ENCODE peak calls at places on chromosome 21, in nine cellular contexts. P is brain microvascular endothelial cell, K is IMR-90, R is left ventricle myocardium inferior, A is DND-41, C is omental fat pad, D is mammary epithelial cell, O is astrocyte, Z is choroid plexus epithelial cell. M is an unnamed sample.

GRCh38 chr21:28344985-28345384 is 647.7 kb downstream of the LTN1 start:
- DNase-seq in P (no peak), K (no peak), R (no peak), A (no peak), C (no peak), D (no peak), O (no peak), Z (no peak), M (no peak)

GRCh38 chr21:45957551-45957950 is 24.0 kb upstream of the COL6A1 start:
- DNase-seq in P (no peak), K (no peak), R (no peak), A (no peak), C (no peak), D (no peak), O (no peak), Z (no peak), M (no peak)

GRCh38 chr21:32233055-32233546 is 45.7 kb downstream of the MIS18A start:
- DNase-seq in P (no peak), K (peak; percentile 5), R (no peak), A (no peak), C (no peak), D (no peak), O (peak; percentile 52), Z (no peak), M (no peak)

GRCh38 chr21:17921579-17922530 is 102.7 kb upstream of the C21orf91 start:
- DNase-seq in P (peak; percentile 34), K (peak; percentile 65), R (no peak), A (no peak), C (no peak), D (peak; percentile 97), O (peak; percentile 94), Z (peak; percentile 85), M (no peak)

GRCh38 chr21:15730484-15731242 is 881 bp downstream of the USP25 start:
- DNase-seq in P (no peak), K (no peak), R (no peak), A (peak; percentile 57), C (no peak), D (peak; percentile 19), O (no peak), Z (peak; percentile 23), M (no peak)

GRCh38 chr21:46221664-46222435 is 6.7 kb downstream of the LSS start:
- DNase-seq in P (no peak), K (no peak), R (peak; percentile 46), A (no peak), C (no peak), D (no peak), O (no peak), Z (no peak), M (no peak)

GRCh38 chr21:41703857-41704501 is 62.9 kb downstream of the RIPK4 start:
- DNase-seq in P (no peak), K (no peak), R (no peak), A (no peak), C (no peak), D (peak; percentile 88), O (no peak), Z (no peak), M (no peak)

GRCh38 chr21:18840239-18840638 is 436.7 kb upstream of the TMPRSS15 start:
- DNase-seq in P (peak; percentile 50), K (no peak), R (no peak), A (no peak), C (no peak), D (no peak), O (no peak), Z (peak; percentile 52), M (no peak)

GRCh38 chr21:41634211-41634694 is 126.3 kb upstream of the TMPRSS2 start:
- DNase-seq in P (no peak), K (no peak), R (no peak), A (no peak), C (no peak), D (peak; percentile 98), O (no peak), Z (no peak), M (no peak)

GRCh38 chr21:46437511-46437910 is 21.2 kb upstream of the DIP2A start:
- DNase-seq in P (no peak), K (no peak), R (no peak), A (no peak), C (no peak), D (no peak), O (no peak), Z (no peak), M (no peak)

GRCh38 chr21:46151261-46151988 is 4.0 kb downstream of the FTCD start:
- DNase-seq in P (no peak), K (no peak), R (no peak), A (no peak), C (no peak), D (no peak), O (no peak), Z (no peak), M (no peak)

GRCh38 chr21:43733529-43734071 is 14.7 kb downstream of the PDXK start:
- DNase-seq in P (no peak), K (peak; percentile 79), R (no peak), A (no peak), C (no peak), D (peak; percentile 46), O (peak; percentile 78), Z (peak; percentile 34), M (no peak)

DNA sequence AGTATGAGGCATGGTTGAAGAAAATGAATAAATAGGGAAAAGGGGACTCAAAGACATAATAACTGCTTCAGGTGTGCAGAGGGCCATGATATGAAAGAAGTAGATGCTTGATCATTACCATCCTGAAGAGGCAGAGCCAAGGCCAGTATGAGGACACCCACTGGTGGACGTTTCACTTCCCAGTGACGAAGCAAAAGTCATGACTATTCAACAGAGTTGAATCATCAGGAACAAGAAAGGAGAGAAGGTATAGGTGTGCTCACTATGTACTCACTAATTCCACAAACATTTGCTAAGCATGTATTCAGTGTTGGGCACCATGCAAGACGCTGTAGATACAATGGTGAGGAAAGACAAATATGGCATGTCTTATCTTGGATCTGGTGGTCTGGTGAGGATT is 319.2 kb upstream of the RUNX1 start:
- DNase-seq in P (no peak), K (no peak), R (no peak), A (no peak), C (no peak), D (peak; percentile 61), O (no peak), Z (no peak), M (no peak)
- TF ChIP-seq CTCF in P (no peak), K (no peak), R (no peak), A (no peak), C (no peak), D (no peak), O (no peak), Z (no peak), M (no peak)

GRCh38 chr21:33455858-33456446 is 23.8 kb downstream of the TMEM50B start:
- DNase-seq in P (no peak), K (no peak), R (no peak), A (no peak), C (no peak), D (no peak), O (no peak), Z (no peak), M (no peak)

GRCh38 chr21:33451634-33452071 is 28.1 kb downstream of the TMEM50B start:
- DNase-seq in P (no peak), K (peak; percentile 33), R (no peak), A (no peak), C (no peak), D (peak; percentile 52), O (no peak), Z (peak; percentile 21), M (no peak)

GRCh38 chr21:33449650-33450049 is 30.1 kb downstream of the TMEM50B start:
- DNase-seq in P (no peak), K (no peak), R (no peak), A (no peak), C (no peak), D (no peak), O (no peak), Z (no peak), M (no peak)

DNA sequence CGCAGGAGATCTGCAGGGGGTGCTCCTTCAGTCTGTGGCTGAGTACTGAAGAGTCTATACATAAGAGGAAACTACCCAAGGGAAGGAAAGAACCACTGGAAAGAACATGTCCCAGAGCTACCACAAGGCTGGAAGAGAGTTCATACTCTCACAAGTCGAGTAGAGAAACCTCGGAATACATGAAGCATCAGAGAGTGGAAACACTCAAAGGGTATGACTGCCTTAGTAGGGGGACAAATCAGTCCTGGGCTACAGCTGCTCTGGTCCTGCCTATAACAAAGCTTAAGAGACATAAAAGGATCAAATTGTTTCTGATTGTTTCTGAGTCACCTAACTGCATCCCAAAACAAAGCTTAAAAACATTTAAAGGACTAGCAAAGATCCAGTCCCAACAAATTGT is 27.4 kb downstream of the TMEM50B start:
- DNase-seq in P (no peak), K (no peak), R (no peak), A (no peak), C (no peak), D (no peak), O (no peak), Z (no peak), M (no peak)
- TF ChIP-seq CTCF in P (no peak), K (no peak), R (no peak), A (no peak), C (no peak), D (no peak), O (no peak), Z (no peak), M (no peak)

DNA sequence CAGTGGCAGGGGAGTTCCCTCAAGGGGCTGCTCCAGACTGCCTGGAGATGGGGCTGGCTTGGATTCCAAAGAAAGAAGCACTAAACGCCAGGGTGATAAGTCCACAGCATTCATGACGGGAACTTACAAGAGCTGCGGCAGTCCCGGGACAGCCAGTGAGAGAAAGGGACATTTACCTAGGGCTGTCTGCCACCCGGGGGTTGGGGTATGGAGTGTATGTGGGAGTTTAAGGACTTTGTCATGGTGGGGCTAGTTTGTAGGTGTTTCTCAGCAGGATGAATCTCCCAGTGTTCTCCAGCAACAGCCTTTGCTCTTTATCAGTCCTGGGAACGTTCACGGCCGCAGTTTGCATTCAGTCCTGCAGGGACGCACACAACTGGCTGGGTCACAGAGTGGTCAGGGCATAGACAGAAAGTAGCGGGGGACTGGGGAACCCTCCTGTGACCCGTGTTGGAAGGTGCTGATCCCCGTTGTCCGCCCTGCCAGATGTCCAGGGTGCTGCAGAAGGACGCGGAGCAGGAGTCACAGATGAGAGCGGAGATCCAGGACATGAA is 41.4 kb upstream of the HMGN1 start:
- DNase-seq in P (no peak), K (no peak), R (no peak), A (no peak), C (no peak), D (no peak), O (no peak), Z (no peak), M (no peak)
- TF ChIP-seq CTCF in P (no peak), K (no peak), R (no peak), A (no peak), C (no peak), D (no peak), O (no peak), Z (no peak), M (no peak)

DNA sequence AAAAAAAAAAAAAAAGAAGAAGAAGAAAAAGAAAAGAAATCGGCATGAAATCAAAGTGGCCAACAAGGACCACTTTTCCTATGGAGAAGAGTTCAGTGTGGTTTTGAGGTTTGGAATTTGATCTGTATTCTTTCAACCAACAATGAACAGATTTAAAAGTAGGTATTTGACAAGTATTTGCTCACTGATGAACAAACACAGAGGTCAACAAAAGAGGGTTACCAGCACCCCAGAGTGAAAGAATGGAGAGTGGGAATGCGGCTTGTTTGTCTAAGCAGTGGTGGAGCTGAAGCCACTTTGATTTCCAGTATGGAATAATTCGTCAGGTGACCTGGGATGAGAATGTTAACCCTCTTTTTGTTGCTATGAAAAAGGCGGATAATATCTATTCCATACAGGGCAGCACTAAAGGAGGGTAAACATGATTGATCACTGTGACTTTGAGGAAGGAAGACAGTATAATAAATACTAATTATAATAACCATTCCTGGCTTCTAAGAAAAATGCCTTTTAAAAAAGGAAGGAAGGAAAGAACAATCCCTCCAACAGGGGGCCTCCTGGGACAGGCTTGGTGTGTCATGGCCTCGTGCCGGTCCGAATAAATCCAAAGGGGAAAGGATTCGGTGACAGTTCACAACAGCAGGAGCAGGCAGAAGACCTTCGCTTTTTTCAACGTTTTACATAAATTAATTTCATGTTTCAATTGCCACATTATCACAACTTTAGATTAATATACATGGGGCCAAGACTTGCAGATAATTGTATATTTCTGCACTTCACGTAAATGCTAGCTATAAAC is 37.2 kb upstream of the SIM2 start:
- DNase-seq in P (peak; percentile 35), K (peak; percentile 48), R (no peak), A (no peak), C (no peak), D (no peak), O (no peak), Z (peak; percentile 46), M (no peak)
- TF ChIP-seq CTCF in P (peak; percentile 74), K (peak; percentile 67), R (peak; percentile 68), A (peak; percentile 23), C (no peak), D (peak; percentile 42), O (peak; percentile 33), Z (peak; percentile 75), M (peak; percentile 33)

M was measured in D721Med.